ENCODE peak calls at places on chromosomes 6 and 20, in seven cellular contexts. E, U, D, F, R, O and V are unnamed samples. For H3K4me1, the result is how much of the 10 kb centered on the place peaks cover.

GRCh38 chr20:36836591-36837329 is 39.2 kb upstream of the TLDC2 start:
- DNase-seq in O (peak), E (peak), R (peak), U (peak), F (peak), D (peak), V (peak)

GRCh38 chr20:14830466-14830865 is 493.1 kb upstream of the FLRT3 start:
- DNase-seq in F (no peak), O (no peak), U (no peak), E (no peak), R (no peak), D (no peak), V (no peak)

GRCh38 chr6:46781478-46782378 is 11.5 kb upstream of the MEP1A start:
- DNase-seq in R (peak), E (no peak), O (peak), F (no peak), D (no peak), U (peak), V (no peak)

GRCh38 chr6:155782320-155782730 is 326.7 kb upstream of the NOX3 start:
- DNase-seq in D (no peak), E (no peak), O (no peak), F (no peak), U (peak), R (peak), V (peak)

GRCh38 chr20:63416631-63417030 is 55.5 kb upstream of the CHRNA4 start:
- DNase-seq in E (no peak), F (no peak), D (no peak), O (no peak), U (no peak), R (no peak), V (no peak)

GRCh38 chr6:136213853-136214252 is 36.3 kb downstream of the MTFR2 start:
- DNase-seq in O (no peak), D (no peak), U (no peak), E (no peak), R (no peak), F (no peak), V (no peak)

GRCh38 chr6:83518946-83519489 is 6.7 kb downstream of the PRSS35 start:
- DNase-seq in E (no peak), D (no peak), O (peak), R (peak), U (peak), F (no peak), V (no peak)

GRCh38 chr20:36145877-36146707 is 8.4 kb upstream of the EPB41L1 start:
- DNase-seq in R (no peak), U (peak), F (peak), D (no peak), E (no peak), O (no peak), V (no peak)

GRCh38 chr6:109174911-109175310 is 79.6 kb downstream of the CEP57L1 start:
- DNase-seq in R (no peak), O (no peak), U (no peak), F (no peak), E (no peak), D (no peak), V (no peak)

GRCh38 chr20:48098866-48099265 is 313.6 kb upstream of the SULF2 start:
- DNase-seq in O (no peak), U (no peak), E (no peak), R (no peak), D (peak), F (no peak), V (no peak)

GRCh38 chr20:50929299-50930138 is 1.7 kb downstream of the ADNP start:
- DNase-seq in R (peak), U (peak), O (peak), D (peak), E (peak), F (peak), V (peak)

GRCh38 chr6:14151773-14152172 is 34.2 kb downstream of the CD83 start:
- DNase-seq in U (no peak), O (no peak), E (no peak), D (no peak), F (no peak), R (no peak), V (no peak)

GRCh38 chr6:36442671-36443497 is at the start of the genes KCTD20 and PXT1:
- DNase-seq in O (peak), E (peak), R (peak), D (peak), U (peak), F (peak), V (peak)

GRCh38 chr20:61980647-61981583 is 84.8 kb downstream of the TAF4 start:
- DNase-seq in D (no peak), O (peak), R (no peak), E (no peak), F (peak), U (no peak), V (no peak)

GRCh38 chr20:19964289-19965263 is 52.6 kb upstream of the NAA20 start:
- DNase-seq in F (peak), D (no peak), E (peak), U (peak), O (no peak), R (no peak), V (no peak)

GRCh38 chr6:133040025-133040838 is 200.9 kb upstream of the EYA4 start:
- DNase-seq in F (no peak), E (no peak), R (peak), O (peak), U (peak), D (no peak), V (peak)

GRCh38 chr6:14216931-14217684 is 99.5 kb downstream of the CD83 start:
- DNase-seq in U (peak), D (no peak), E (no peak), O (no peak), R (no peak), F (no peak), V (no peak)

GRCh38 chr20:3045042-3045815 is 623 bp upstream of the MRPS26 start:
- DNase-seq in F (peak), D (no peak), E (peak), O (no peak), R (no peak), U (peak), V (no peak)

GRCh38 chr6:67683960-67684359 is 951.1 kb upstream of the ADGRB3 start:
- DNase-seq in O (no peak), D (no peak), U (peak), E (no peak), R (peak), F (no peak), V (no peak)

GRCh38 chr6:157981395-157982296 is at the start of gene SYNJ2:
- DNase-seq in F (peak), E (peak), O (peak), U (peak), D (peak), R (peak), V (peak)
- TF ChIP-seq CTCF in F (peak), E (peak), O (peak), U (peak), D (peak), R (peak), V (peak)

DNA sequence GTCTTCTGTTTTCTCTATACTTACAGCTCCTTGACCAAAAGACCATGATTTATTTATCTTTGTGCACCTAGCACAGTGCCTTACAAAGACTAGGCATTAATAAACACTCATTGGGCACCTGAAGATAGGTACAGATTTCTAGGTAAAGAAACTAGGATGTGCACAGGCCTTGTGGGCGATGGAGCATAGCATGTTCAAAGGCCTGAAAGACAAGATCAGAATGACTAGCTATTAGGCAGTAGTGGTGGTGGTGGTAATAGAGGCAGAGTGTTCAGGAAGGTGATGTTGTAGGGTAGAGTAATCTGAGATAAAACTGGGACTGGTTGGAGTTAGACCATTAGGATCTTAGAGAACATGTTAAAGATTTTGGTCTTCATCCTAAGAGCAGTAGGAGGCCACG is 3.9 kb downstream of the TXLNB start:
- DNase-seq in E (no peak), R (no peak), U (no peak), F (no peak), O (no peak), D (no peak), V (no peak)
- H3K4me1 ChIP-seq in E (under half), R (under half), U (under half), F (under half), O (under half), D (under half), V (under half)

DNA sequence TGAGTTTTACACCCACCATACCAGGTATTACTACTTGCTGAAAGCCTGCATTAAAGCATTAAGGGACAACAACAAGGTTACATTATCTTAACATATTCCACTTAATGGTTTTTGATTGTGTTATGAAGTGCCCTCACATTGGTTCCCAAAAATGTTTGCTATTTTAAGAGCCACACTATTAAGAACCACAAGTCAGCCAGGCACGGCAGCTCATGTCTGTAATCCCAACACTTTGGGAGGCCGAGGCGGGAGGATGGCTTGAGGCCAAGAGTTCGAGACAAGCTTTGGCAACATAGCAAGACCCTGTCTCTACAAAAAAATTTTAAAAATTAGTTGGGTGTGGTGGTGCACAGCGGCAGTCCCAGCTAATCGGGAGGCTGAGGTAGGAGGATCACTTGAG is 28.2 kb downstream of the ATXN1 start:
- DNase-seq in O (no peak), R (no peak), U (no peak), D (no peak), F (no peak), E (no peak), V (no peak)
- H3K4me3 ChIP-seq in O (no peak), R (no peak), U (no peak), D (no peak), F (no peak), E (no peak), V (no peak)

GRCh38 chr20:15865553-15865952 is 707.7 kb downstream of the KIF16B start:
- DNase-seq in D (no peak), E (no peak), R (no peak), O (no peak), U (no peak), F (no peak), V (no peak)

GRCh38 chr20:15867017-15867416 is 706.2 kb downstream of the KIF16B start:
- DNase-seq in R (no peak), F (no peak), D (no peak), O (no peak), U (no peak), E (no peak), V (no peak)

GRCh38 chr20:15863735-15864134 is 709.5 kb downstream of the KIF16B start:
- DNase-seq in O (no peak), D (no peak), E (no peak), U (no peak), F (no peak), R (no peak), V (no peak)

GRCh38 chr20:15862178-15862577 is 711.1 kb downstream of the KIF16B start:
- DNase-seq in O (no peak), F (no peak), E (no peak), U (no peak), D (no peak), R (no peak), V (no peak)

DNA sequence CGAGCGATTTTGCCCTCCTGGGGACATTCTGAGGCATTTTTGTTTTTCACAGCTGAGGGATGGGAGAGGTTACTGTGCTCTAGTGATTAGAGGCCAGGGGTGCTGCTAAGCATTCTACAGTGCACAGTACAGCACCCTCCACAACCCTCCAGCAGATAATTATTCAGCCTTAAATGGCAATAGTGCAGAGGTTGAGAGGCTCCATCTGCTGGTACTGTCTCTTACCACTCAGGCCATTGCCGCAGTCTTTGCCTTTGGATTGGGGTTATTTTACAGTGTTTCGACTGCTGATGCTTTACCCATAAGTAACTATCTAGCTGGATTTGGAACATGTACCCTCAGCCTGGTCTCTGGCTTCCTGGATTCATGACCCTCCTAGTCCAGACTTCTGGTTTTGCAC is 705.3 kb downstream of the KIF16B start:
- DNase-seq in F (no peak), U (no peak), R (no peak), O (no peak), D (no peak), E (no peak), V (no peak)
- TF ChIP-seq CTCF in F (no peak), U (no peak), R (no peak), O (peak), D (no peak), E (no peak), V (no peak)

DNA sequence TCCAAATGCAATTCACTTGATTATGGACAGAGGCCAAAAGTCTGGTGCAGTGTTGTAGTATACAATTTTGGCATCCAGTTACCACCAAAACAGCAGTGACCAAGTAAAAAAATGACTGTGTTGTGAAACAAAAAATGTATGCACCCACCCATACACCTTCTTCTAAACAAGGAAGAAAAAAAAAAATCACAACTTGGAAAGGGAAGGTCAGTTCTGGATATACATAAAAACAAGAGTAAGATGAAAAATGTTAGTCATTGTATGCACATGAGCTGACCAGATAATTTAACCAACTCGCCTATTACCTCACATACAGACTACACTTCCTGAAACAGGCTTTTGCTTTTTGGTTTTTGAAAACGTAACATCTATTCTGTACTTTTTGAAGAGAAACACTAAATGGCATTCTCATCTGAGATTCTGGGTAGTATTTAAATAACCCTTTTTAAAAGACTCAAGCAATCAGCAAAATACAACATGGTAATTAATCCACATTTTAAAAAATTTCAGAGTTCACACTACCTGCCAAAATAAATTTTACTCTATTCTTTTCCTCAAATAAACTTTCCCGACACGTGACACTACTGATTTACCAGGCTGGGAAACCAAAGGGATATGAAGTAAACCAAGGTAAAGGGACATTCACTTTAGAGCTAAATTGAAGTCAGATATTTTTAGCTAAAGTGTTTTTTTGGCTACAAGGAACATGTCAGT is 141.6 kb upstream of the SHLD1 start:
- DNase-seq in O (no peak), F (no peak), U (peak), E (no peak), R (peak), D (no peak), V (peak)
- H3K4me1 ChIP-seq in O (under half), F (under half), U (under half), E (under half), R (under half), D (half or more), V (under half)

GRCh38 chr6:71463061-71463460 is 174.4 kb downstream of the OGFRL1 start:
- DNase-seq in E (no peak), F (no peak), R (no peak), O (no peak), U (peak), D (no peak), V (no peak)

GRCh38 chr6:71468841-71469750 is 180.5 kb downstream of the OGFRL1 start:
- DNase-seq in F (no peak), O (no peak), D (no peak), E (no peak), U (peak), R (peak), V (no peak)

GRCh38 chr6:71465096-71465495 is 176.5 kb downstream of the OGFRL1 start:
- DNase-seq in U (no peak), D (no peak), R (no peak), O (no peak), E (no peak), F (no peak), V (no peak)

GRCh38 chr6:71468038-71468437 is 179.4 kb downstream of the OGFRL1 start:
- DNase-seq in D (no peak), R (no peak), E (no peak), O (no peak), F (no peak), U (no peak), V (no peak)

DNA sequence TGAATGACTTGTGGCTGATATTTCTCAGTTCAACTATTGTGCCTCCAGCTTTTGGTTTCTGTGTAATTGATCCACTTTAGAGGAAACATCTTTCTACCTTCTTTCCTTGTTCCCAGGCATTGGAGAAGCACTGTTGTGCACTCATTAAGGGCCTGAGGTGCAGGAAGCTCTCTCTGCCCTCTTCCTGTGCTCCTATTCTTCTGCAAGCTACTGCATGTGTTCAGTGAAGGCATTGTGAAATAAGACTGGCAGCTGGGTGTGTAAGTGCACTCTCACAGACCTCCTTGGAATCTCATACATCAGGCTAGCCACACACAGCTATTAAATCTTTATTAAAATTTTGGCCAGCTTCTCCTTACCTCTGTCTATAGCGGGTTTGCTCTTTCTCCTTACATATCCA is 177.8 kb downstream of the OGFRL1 start:
- DNase-seq in F (no peak), D (no peak), U (no peak), R (no peak), E (no peak), O (no peak), V (no peak)
- H3K4me3 ChIP-seq in F (no peak), D (no peak), U (no peak), R (no peak), E (no peak), O (no peak), V (no peak)

GRCh38 chr6:103672169-103672568 is 1187.5 kb downstream of the HACE1 start:
- DNase-seq in F (no peak), R (peak), U (no peak), D (no peak), O (peak), E (no peak), V (no peak)
- TF ChIP-seq CTCF in F (no peak), R (peak), U (no peak), D (no peak), O (peak), E (no peak), V (no peak)

DNA sequence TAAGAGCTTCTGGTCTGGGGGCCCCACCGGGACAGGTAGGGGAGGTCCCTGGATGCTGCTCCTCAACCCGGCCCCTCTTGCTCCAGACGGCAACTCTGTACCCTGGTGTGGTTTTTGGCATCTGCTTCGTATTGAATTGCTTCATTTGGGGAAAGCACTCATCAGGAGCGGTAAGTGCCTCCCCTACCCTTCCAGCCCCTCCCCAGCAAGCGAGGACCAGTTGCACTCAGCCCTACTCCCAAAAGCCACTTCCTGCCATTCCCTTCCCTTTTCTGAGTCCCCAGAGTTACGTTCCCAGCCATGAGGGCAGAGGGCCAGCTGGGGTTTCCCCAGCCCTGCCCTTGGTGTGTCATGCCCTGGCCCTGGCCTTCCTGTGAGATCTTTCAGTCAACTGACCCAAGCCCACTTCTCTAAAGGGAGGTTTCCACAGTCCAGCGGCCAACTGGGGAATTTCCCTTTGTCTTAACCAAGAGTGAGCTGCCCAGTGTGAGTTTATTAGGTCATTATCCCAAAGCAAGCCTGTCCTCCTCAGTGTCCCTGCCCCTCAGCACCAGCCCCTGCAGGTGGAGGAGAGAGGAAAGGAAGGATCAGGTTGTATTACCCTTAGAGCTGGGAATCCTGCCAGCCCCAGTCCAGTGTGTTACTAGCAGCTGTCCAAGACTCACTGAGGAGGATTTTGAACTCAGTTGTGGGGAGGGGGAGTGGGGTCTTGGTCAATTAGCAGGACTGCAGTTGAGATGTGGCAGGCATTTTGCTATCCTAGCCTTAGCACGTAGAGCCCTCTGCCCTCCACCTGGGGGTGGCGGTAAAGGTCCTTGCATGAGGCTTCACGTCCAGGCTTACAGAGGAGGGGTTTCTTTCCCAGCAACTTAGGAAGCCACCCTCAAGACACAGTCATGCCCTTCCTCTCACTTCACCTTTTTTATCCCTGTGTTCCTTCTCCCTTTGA is 45.8 kb downstream of the TM9SF4 start:
- DNase-seq in R (peak), D (peak), F (peak), U (peak), E (peak), O (peak), V (peak)
- H3K4me1 ChIP-seq in R (under half), D (under half), F (under half), U (under half), E (under half), O (under half), V (under half)

GRCh38 chr6:121430514-121431460 is 4.7 kb upstream of the GJA1 start:
- DNase-seq in E (no peak), R (peak), F (no peak), U (peak), D (no peak), O (peak), V (no peak)
- H3K4me3 ChIP-seq in E (peak), R (no peak), F (no peak), U (no peak), D (peak), O (no peak), V (no peak)